ENCODE peak calls at places on chromosomes 2 and 18, in four cellular contexts. Y is esophagus squamous epithelium, E is breast epithelium, L is GM12864. A is an unnamed sample.

GRCh38 chr2:24818721-24819167 is 25.5 kb downstream of the CENPO start:
- DNase-seq in L (no peak), Y (no peak), E (no peak), A (no peak)

GRCh38 chr2:180385601-180386201 is 378.6 kb upstream of the CWC22 start:
- DNase-seq in L (no peak), E (no peak), Y (no peak), A (peak)

GRCh38 chr2:20582600-20583221 is 68.2 kb downstream of the HS1BP3 start:
- DNase-seq in E (no peak), Y (no peak), L (no peak), A (no peak)

GRCh38 chr2:118967124-118967880 is 25.3 kb downstream of the MARCO start:
- DNase-seq in L (no peak), Y (no peak), E (no peak), A (no peak)

GRCh38 chr2:121329786-121330185 is 44.8 kb upstream of the TFCP2L1 start:
- DNase-seq in L (no peak), E (no peak), Y (no peak), A (no peak)

GRCh38 chr2:216596234-216596985 is 36.8 kb upstream of the IGFBP2 start:
- DNase-seq in L (no peak), Y (no peak), E (no peak), A (peak)

GRCh38 chr2:234412726-234413125 is 84.2 kb downstream of the ARL4C start:
- DNase-seq in L (no peak), Y (no peak), E (no peak), A (no peak)

GRCh38 chr2:233693963-233694362 is 1.3 kb downstream of the UGT1A6 start:
- DNase-seq in Y (no peak), L (no peak), E (no peak), A (no peak)

GRCh38 chr2:70725505-70725904 is 42.5 kb downstream of the ADD2 start:
- DNase-seq in Y (no peak), E (no peak), L (no peak), A (no peak)

GRCh38 chr2:163673522-163673921 is 62.3 kb downstream of the FIGN start:
- DNase-seq in E (no peak), L (no peak), Y (no peak), A (no peak)

GRCh38 chr2:100822587-100823248 is 2.8 kb downstream of the NPAS2 start:
- DNase-seq in E (no peak), Y (no peak), L (no peak), A (no peak)

GRCh38 chr18:75644871-75645270 is 217.4 kb upstream of the SMIM21 start:
- DNase-seq in E (no peak), L (no peak), Y (no peak), A (no peak)

GRCh38 chr2:140814141-140814540 is 1316.7 kb downstream of the LRP1B start:
- DNase-seq in E (no peak), L (no peak), Y (no peak), A (no peak)

GRCh38 chr18:76973512-76974302 is 151.3 kb downstream of the ZNF236 start:
- DNase-seq in E (no peak), L (no peak), Y (no peak), A (no peak)

GRCh38 chr2:234368861-234369261 is 128.0 kb downstream of the ARL4C start:
- DNase-seq in L (no peak), Y (no peak), E (no peak), A (peak)

GRCh38 chr18:71068338-71068737 is 779.5 kb downstream of the SOCS6 start:
- DNase-seq in E (no peak), Y (no peak), L (no peak), A (no peak)

GRCh38 chr2:14632133-14632936 is at the start of gene LRATD1:
- DNase-seq in L (no peak), Y (peak), E (peak), A (peak)

GRCh38 chr2:230972046-230972445 is 23.9 kb upstream of the SPATA3 start:
- DNase-seq in Y (no peak), E (no peak), L (no peak), A (no peak)

GRCh38 chr2:172256886-172257285 is 154.2 kb upstream of the DLX2 start:
- DNase-seq in E (no peak), Y (no peak), L (no peak), A (no peak)

GRCh38 chr18:22752014-22752413 is 181.1 kb upstream of the RBBP8 start:
- DNase-seq in Y (no peak), L (no peak), E (no peak), A (no peak)

GRCh38 chr2:60992985-60993392 is 24.5 kb upstream of the PEX13 start:
- DNase-seq in L (peak), E (no peak), Y (no peak), A (no peak)

GRCh38 chr2:231111987-231112386 is 12.9 kb downstream of the HTR2B start:
- DNase-seq in L (no peak), E (no peak), Y (no peak), A (no peak)

GRCh38 chr2:95010126-95010525 is 15.4 kb upstream of the MAL start:
- DNase-seq in Y (no peak), L (no peak), E (no peak), A (no peak)

GRCh38 chr2:75698928-75699327 is 11.8 kb downstream of the GCFC2 start:
- DNase-seq in E (no peak), Y (no peak), L (no peak), A (no peak)

GRCh38 chr2:96241901-96242611 is 23.7 kb downstream of the TMEM127 start:
- DNase-seq in L (peak), Y (no peak), E (no peak), A (no peak)

GRCh38 chr2:108841506-108841905 is 54.9 kb downstream of the CCDC138 start:
- DNase-seq in E (no peak), Y (no peak), L (no peak), A (no peak)

GRCh38 chr18:53864758-53865157 is 359.7 kb downstream of the MBD2 start:
- DNase-seq in E (no peak), L (no peak), Y (no peak), A (no peak)

GRCh38 chr2:232890536-232890895 is 20.5 kb downstream of the SNORC start:
- DNase-seq in L (no peak), Y (no peak), E (peak), A (no peak)

GRCh38 chr2:19361325-19361990 is 3.0 kb upstream of the OSR1 start:
- DNase-seq in L (no peak), E (no peak), Y (no peak), A (no peak)

GRCh38 chr18:77108821-77109692 is 23.5 kb downstream of the MBP start:
- DNase-seq in E (no peak), L (no peak), Y (no peak), A (no peak)

GRCh38 chr2:65374555-65374954 is 57.8 kb downstream of the SPRED2 start:
- DNase-seq in L (no peak), Y (no peak), E (no peak), A (no peak)

GRCh38 chr2:100814453-100814852 is 5.5 kb upstream of the NPAS2 start:
- DNase-seq in L (no peak), Y (no peak), E (no peak), A (peak)

GRCh38 chr2:112962308-112963175 is 15.3 kb upstream of the IL36G start:
- DNase-seq in Y (no peak), L (no peak), E (no peak), A (no peak)

GRCh38 chr2:112958428-112959108 is 19.2 kb upstream of the IL36G start:
- DNase-seq in L (peak), E (no peak), Y (no peak), A (peak)

GRCh38 chr2:112957511-112957910 is 20.3 kb upstream of the IL36G start:
- DNase-seq in E (no peak), L (no peak), Y (no peak), A (no peak)

GRCh38 chr2:112959109-112959591 is 18.7 kb upstream of the IL36G start:
- DNase-seq in L (no peak), Y (no peak), E (no peak), A (peak)

GRCh38 chr2:112960230-112960825 is 17.5 kb upstream of the IL36G start:
- DNase-seq in E (no peak), Y (no peak), L (no peak), A (no peak)
- TF ChIP-seq CTCF in E (no peak), Y (no peak), L (no peak), A (peak)

GRCh38 chr2:176102309-176102866 is 2.8 kb downstream of the HOXD12 start:
- DNase-seq in L (no peak), Y (no peak), E (no peak), A (no peak)

GRCh38 chr2:176104338-176105077 is 2.6 kb upstream of the HOXD11 start:
- DNase-seq in E (peak), Y (no peak), L (no peak), A (no peak)

GRCh38 chr2:176101862-176102261 is 2.3 kb downstream of the HOXD12 start:
- DNase-seq in Y (no peak), E (no peak), L (no peak), A (no peak)

GRCh38 chr2:176105078-176105726 is 1.9 kb upstream of the HOXD11 start:
- DNase-seq in E (no peak), Y (no peak), L (no peak), A (no peak)

GRCh38 chr2:176103634-176104337 is 3.3 kb upstream of the HOXD11 start:
- DNase-seq in E (no peak), L (no peak), Y (no peak), A (no peak)
- H3K4me3 ChIP-seq in E (peak), L (no peak), Y (no peak), A (peak)

GRCh38 chr2:42464631-42465030 is 29.2 kb downstream of the KCNG3 start:
- DNase-seq in E (no peak), Y (no peak), L (no peak), A (peak)
- TF ChIP-seq CTCF in E (no peak), Y (no peak), L (no peak), A (no peak)

GRCh38 chr2:44596537-44597320 is 235.0 kb downstream of the CAMKMT start:
- DNase-seq in L (no peak), E (no peak), Y (no peak), A (no peak)
- H3K4me3 ChIP-seq in L (no peak), E (no peak), Y (no peak), A (no peak)

GRCh38 chr18:7272268-7273049 is 41.6 kb downstream of the LRRC30 start:
- DNase-seq in E (no peak), Y (no peak), L (no peak), A (peak)
- TF ChIP-seq CTCF in E (peak), Y (peak), L (no peak), A (peak)

GRCh38 chr2:191249131-191249813 is 4.1 kb downstream of the MYO1B start:
- DNase-seq in E (no peak), L (no peak), Y (no peak), A (no peak)

GRCh38 chr2:191245046-191245868 is at the start of gene MYO1B:
- DNase-seq in E (peak), L (no peak), Y (no peak), A (peak)

GRCh38 chr2:191245869-191246531 is 796 bp downstream of the MYO1B start:
- DNase-seq in Y (no peak), L (no peak), E (peak), A (peak)

GRCh38 chr2:191247381-191248057 is 2.3 kb downstream of the MYO1B start:
- DNase-seq in Y (no peak), L (no peak), E (no peak), A (peak)

GRCh38 chr2:191246820-191247380 is 1.7 kb downstream of the MYO1B start:
- DNase-seq in Y (no peak), E (no peak), L (no peak), A (no peak)
- H3K4me3 ChIP-seq in Y (peak), E (peak), L (no peak), A (peak)

DNA sequence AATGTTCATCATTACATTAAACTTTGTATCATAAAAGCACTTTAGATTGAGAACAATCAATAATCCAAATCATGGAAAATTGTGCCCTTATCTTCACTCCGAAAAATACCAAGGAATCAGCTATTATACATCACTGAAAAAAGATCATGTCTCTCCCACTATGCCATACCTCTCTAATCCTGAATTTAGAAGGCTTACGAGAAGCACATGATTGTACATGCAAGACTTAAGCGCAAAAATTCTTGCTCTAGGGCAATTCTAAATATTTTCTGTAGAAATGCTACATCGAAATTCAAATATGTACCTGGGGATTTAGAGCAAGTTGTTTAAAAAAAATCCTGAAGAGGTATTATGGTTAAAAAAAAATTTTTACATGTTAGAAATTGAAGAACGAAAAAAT is 1.3 kb downstream of the CYTIP start:
- DNase-seq in E (no peak), L (no peak), Y (no peak), A (no peak)
- TF ChIP-seq CTCF in E (no peak), L (no peak), Y (no peak), A (no peak)

GRCh38 chr2:176187306-176188217 is 906 bp upstream of the HOXD1 start:
- DNase-seq in E (no peak), Y (no peak), L (no peak), A (no peak)

GRCh38 chr2:176188218-176188968 is at the start of gene HOXD1:
- DNase-seq in L (no peak), Y (no peak), E (no peak), A (peak)

GRCh38 chr2:176188969-176189665 is 649 bp downstream of the HOXD1 start:
- DNase-seq in L (no peak), Y (no peak), E (no peak), A (peak)

GRCh38 chr2:176192351-176192750 is 3.9 kb downstream of the HOXD1 start:
- DNase-seq in Y (no peak), E (no peak), L (no peak), A (no peak)

DNA sequence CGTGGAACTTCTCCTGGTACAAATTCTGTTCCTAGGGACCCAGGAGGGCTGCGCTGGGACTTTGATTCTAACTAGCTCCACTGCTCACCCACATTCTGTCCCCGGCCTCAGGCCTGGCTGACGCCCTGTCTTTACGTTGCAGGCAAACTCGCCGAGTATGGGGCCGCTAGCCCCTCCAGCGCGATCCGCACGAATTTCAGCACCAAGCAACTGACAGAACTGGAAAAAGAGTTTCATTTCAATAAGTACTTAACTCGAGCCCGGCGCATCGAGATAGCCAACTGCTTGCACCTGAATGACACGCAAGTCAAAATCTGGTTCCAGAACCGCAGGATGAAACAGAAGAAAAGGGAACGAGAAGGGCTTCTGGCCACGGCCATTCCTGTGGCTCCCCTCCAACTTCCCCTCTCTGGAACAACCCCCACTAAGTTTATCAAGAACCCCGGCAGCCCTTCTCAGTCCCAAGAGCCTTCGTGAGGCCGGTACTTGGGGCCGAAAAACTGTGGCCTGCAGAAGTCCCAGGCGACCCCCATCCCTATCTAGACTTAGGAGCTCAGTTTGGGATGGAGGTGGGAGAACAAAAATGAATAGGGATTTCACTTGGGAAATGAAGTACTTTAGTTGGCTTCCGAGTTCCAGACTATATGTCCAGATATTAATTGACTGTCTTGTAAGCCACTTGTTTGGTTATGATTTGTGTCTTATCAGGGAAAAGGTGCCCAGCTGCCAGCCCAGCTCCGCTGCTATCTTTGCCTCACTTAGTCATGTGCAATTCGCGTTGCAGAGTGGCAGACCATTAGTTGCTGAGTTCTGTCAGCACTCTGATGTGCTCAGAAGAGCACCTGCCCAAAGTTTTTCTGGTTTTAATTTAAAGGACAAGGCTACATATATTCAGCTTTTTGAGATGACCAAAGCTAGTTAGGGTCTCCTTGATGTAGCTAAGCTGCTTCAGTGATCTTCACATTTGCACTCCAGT is 1.5 kb downstream of the HOXD1 start:
- DNase-seq in Y (no peak), L (no peak), E (no peak), A (no peak)
- H3K4me3 ChIP-seq in Y (peak), L (no peak), E (peak), A (peak)

A was measured in hepatocyte.